ENCODE peak calls at places on chromosomes 11 and 22, in five cellular contexts. F is spleen, R is IMR-90, Y is sigmoid colon, M is Calu3. I is an unnamed sample.

GRCh38 chr11:122491486-122491885 is 164.0 kb upstream of the UBASH3B start:
- DNase-seq in F (no peak), R (peak; percentile 75), Y (no peak), M (no peak), I (peak; percentile 47)

GRCh38 chr11:88484873-88485621 is 147.5 kb upstream of the CTSC start:
- DNase-seq in F (peak; percentile 74), R (peak; percentile 23), Y (no peak), M (peak; percentile 24), I (no peak)

GRCh38 chr22:50528682-50529415 is 963 bp downstream of the TYMP start:
- DNase-seq in F (no peak), R (no peak), Y (no peak), M (no peak), I (no peak)

GRCh38 chr11:127002669-127003259 is 2.2 kb upstream of the KIRREL3 start:
- DNase-seq in F (no peak), R (no peak), Y (no peak), M (no peak), I (no peak)

GRCh38 chr11:92266821-92267220 is 42.2 kb downstream of the FAT3 start:
- DNase-seq in F (no peak), R (no peak), Y (no peak), M (no peak), I (no peak)

GRCh38 chr22:29049655-29050263 is 11.9 kb downstream of the C22orf31 start:
- DNase-seq in F (no peak), R (no peak), Y (no peak), M (no peak), I (no peak)

GRCh38 chr11:128964463-128964930 is 21.8 kb upstream of the TP53AIP1 start:
- DNase-seq in F (no peak), R (no peak), Y (no peak), M (no peak), I (no peak)

GRCh38 chr11:61141601-61142028 is 19.6 kb downstream of the VPS37C start:
- DNase-seq in F (peak; percentile 62), R (no peak), Y (peak; percentile 66), M (peak; percentile 57), I (no peak)

GRCh38 chr11:31264834-31265233 is 104.7 kb downstream of the DCDC1 start:
- DNase-seq in F (no peak), R (no peak), Y (no peak), M (no peak), I (no peak)

GRCh38 chr22:40678493-40679248 is 613 bp upstream of the MCHR1 start:
- DNase-seq in F (no peak), R (no peak), Y (no peak), M (no peak), I (no peak)

GRCh38 chr11:64890084-64890944 is 11.9 kb upstream of the EHD1 start:
- DNase-seq in F (no peak), R (no peak), Y (no peak), M (no peak), I (no peak)

GRCh38 chr22:21758056-21758455 is 22.5 kb upstream of the YPEL1 start:
- DNase-seq in F (no peak), R (no peak), Y (no peak), M (no peak), I (no peak)

GRCh38 chr11:34749666-34750659 is 129.1 kb downstream of the EHF start:
- DNase-seq in F (no peak), R (peak; percentile 68), Y (peak; percentile 72), M (peak; percentile 38), I (peak; percentile 77)

GRCh38 chr11:133809525-133810178 is 35.7 kb downstream of the SPATA19 start:
- DNase-seq in F (no peak), R (no peak), Y (no peak), M (no peak), I (no peak)

GRCh38 chr11:85721191-85721590 is 35.2 kb upstream of the CCDC89 start:
- DNase-seq in F (no peak), R (no peak), Y (no peak), M (no peak), I (no peak)

GRCh38 chr11:747176-748006 is at the start of gene TALDO1:
- DNase-seq in F (peak; percentile 98), R (peak; percentile 76), Y (peak; percentile 95), M (peak; percentile 98), I (peak; percentile 10)

GRCh38 chr22:21876486-21877176 is 9.2 kb upstream of the MAPK1 start:
- DNase-seq in F (no peak), R (peak; percentile 68), Y (no peak), M (no peak), I (peak; percentile 74)

GRCh38 chr22:41700105-41700358 is 729 bp downstream of the MEI1 start:
- DNase-seq in F (no peak), R (no peak), Y (no peak), M (no peak), I (no peak)

GRCh38 chr11:124938206-124938765 is 2.4 kb upstream of the HEPACAM start:
- DNase-seq in F (no peak), R (peak; percentile 40), Y (no peak), M (no peak), I (no peak)

GRCh38 chr22:31136155-31136554 is 4.2 kb downstream of the PLA2G3 start:
- DNase-seq in F (peak; percentile 33), R (no peak), Y (no peak), M (no peak), I (no peak)

GRCh38 chr11:67345949-67346819 is 7.2 kb downstream of the POLD4 start:
- DNase-seq in F (no peak), R (peak; percentile 58), Y (no peak), M (peak; percentile 77), I (peak; percentile 44)

GRCh38 chr22:39706406-39707150 is 136.0 kb downstream of the CACNA1I start:
- DNase-seq in F (no peak), R (no peak), Y (no peak), M (no peak), I (no peak)

DNA sequence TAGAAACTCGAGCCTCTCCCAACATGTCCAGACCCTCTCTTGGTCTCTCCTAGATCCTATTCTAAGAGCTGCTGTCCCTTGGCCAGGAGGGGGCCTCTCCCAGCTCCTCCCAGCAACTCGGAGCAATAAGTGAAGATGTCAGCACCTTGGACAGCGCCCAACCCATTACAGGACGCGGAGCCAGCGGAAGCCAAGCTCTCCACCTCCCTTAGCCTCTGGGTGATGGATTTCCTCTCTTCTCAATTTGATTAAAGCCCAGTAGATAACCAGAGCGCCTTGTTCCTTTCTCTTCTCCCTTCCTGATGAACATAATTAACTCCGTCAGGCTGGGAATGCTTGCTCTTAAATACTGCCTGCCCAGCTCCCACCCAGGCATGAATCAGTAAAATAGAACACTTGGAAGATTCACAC is 26.2 kb upstream of the TPBGL start:
- DNase-seq in F (no peak), R (peak; percentile 72), Y (peak; percentile 66), M (peak; percentile 85), I (peak; percentile 11)
- TF ChIP-seq CTCF in F (no peak), R (peak; percentile 41), Y (no peak), M (no peak), I (peak; percentile 48)

DNA sequence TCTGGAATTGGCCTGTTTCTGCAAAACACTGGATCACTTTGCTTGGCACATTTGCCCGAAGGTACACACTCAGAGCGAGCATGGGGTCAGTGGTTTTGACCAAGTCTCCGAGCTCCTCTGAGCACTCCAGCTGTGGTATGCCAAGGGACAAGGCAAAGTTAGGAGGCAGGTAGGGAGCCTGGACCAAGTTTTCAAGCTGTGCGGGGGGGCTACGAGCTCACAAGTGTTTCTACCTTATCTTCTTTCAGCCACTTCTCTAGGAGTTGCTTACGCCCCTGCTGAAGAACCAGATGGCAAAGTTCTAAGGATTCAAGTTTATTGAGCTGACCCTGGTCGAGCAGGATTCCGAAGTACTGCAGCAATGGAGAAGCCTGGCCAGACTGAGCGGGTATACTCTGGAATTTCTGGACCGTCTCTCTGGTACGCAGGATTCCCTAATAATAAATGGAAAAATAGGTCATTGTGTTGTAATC is 54.7 kb upstream of the SLC25A1 start:
- DNase-seq in F (no peak), R (no peak), Y (no peak), M (no peak), I (no peak)
- TF ChIP-seq CTCF in F (no peak), R (no peak), Y (no peak), M (no peak), I (no peak)

GRCh38 chr11:43556892-43557291 is 123.6 kb upstream of the HSD17B12 start:
- DNase-seq in F (no peak), R (no peak), Y (no peak), M (no peak), I (no peak)

GRCh38 chr11:43558056-43558455 is 122.5 kb upstream of the HSD17B12 start:
- DNase-seq in F (no peak), R (no peak), Y (no peak), M (no peak), I (no peak)

GRCh38 chr11:43558556-43559127 is 121.9 kb upstream of the HSD17B12 start:
- DNase-seq in F (no peak), R (no peak), Y (no peak), M (no peak), I (no peak)

GRCh38 chr11:43556269-43556668 is 124.3 kb upstream of the HSD17B12 start:
- DNase-seq in F (no peak), R (no peak), Y (no peak), M (no peak), I (no peak)

DNA sequence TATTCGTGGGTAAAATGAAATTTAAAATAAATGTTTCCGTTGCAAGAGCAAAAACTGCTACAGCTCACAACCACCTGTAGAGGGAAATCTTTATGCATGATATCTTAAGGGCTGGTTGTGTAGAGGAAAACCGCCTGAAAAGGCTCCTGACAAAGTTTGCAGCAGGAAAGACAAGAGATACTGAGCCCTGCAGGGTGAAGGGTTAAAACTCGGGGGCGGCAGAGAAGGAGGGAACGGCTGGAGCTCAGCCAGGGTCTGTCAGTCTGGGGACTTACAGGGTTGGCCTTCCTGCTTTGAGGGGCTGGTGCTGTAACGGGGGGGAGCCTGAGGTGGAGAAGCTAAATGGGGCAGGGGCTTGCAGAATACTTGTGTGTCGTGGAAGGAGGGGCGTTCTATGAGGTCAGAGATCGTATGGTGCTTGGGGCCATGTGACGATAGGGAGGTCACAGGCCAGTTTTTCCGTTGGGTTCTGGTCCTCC is 122.9 kb upstream of the HSD17B12 start:
- DNase-seq in F (no peak), R (no peak), Y (no peak), M (no peak), I (no peak)
- TF ChIP-seq CTCF in F (peak; percentile 7), R (peak; percentile 30), Y (no peak), M (no peak), I (peak; percentile 32)

DNA sequence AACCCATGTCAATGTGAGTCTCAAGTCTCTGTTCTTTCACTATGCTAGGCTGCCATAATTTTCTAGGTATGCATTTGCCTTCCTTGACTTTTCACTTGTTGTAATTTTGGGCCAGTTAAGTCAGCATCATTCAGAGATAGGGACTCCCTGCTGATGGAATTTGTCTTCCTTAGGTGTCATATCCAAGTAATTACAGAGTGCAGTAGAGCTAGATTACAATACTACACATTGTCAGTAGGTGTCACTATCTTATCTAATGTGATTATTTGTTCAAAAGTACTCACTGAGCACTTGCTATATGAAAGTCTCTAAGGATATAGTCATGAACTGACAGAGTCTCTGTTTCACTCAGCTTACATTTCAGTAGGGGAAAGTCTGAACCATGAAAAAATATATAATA is 25.0 kb upstream of the SYN3 start:
- DNase-seq in F (no peak), R (no peak), Y (no peak), M (no peak), I (no peak)
- TF ChIP-seq CTCF in F (no peak), R (no peak), Y (no peak), M (no peak), I (no peak)

DNA sequence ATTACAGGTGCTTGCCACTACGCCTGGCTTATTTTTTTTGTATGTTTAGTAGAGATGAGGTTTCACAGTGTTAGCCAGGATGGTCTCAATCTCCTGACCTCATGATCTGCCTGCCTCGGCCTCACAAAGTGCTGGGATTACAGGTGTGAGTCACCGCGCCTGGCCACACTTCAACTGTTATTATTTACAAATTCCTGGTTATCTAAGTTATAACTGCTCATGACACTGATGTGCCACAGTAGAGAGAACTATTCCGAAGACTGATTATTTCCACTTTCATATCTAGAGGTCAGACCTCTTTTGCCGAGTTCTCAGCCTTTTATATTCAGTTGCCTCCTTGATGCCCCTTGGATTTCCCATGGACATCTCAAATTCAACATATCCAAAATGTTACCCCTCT is 3.9 kb upstream of the NUP160 start:
- DNase-seq in F (no peak), R (no peak), Y (no peak), M (no peak), I (no peak)
- TF ChIP-seq CTCF in F (no peak), R (no peak), Y (no peak), M (no peak), I (no peak)